ENCODE peak calls at places on chromosomes 7 and 10, in four cellular contexts. T is activated T-helper 2 cell treated with anti-CD3 and anti-CD28 coated beads, Interferon-gamma antibody, Interleukin-2, Interleukin-4, amounts not matched to agents 10 μg/mL and 5 μg/mL and 100 μg/mL, durations not matched to agents 14 hours and 24 hours and 36 hours; L is SJSA1; W is GF-D8. X is an unnamed sample.

GRCh38 chr10:61669161-61669755 is 6.5 kb downstream of the CABCOCO1 start:
- DNase-seq in T (no peak), L (no peak), W (no peak), X (no peak)

GRCh38 chr10:103514244-103514643 is 20.7 kb downstream of the NEURL1 start:
- DNase-seq in T (no peak), L (no peak), W (no peak), X (no peak)

GRCh38 chr10:63865210-63865609 is 344.0 kb downstream of the REEP3 start:
- DNase-seq in T (no peak), L (no peak), W (no peak), X (no peak)

GRCh38 chr7:101598422-101598957 is 30.6 kb downstream of the MYL10 start:
- DNase-seq in T (no peak), L (no peak), W (no peak), X (no peak)

GRCh38 chr10:21497177-21497807 is 28.2 kb downstream of the SKIDA1 start:
- DNase-seq in T (no peak), L (peak; percentile 89), W (no peak), X (no peak)

GRCh38 chr7:105399043-105399725 is 10.5 kb upstream of the SRPK2 start:
- DNase-seq in T (no peak), L (no peak), W (no peak), X (no peak)

GRCh38 chr10:108783897-108784296 is 1139.4 kb downstream of the XPNPEP1 start:
- DNase-seq in T (no peak), L (no peak), W (no peak), X (no peak)

GRCh38 chr7:47266131-47266706 is 315.7 kb downstream of the TNS3 start:
- DNase-seq in T (peak; percentile 20), L (peak; percentile 61), W (no peak), X (no peak)

X was measured in central memory CD4-positive, alpha-beta T cell.